ENCODE peak calls at places on chromosome 14, in six cellular contexts. One of them, this sample, is unnamed.

GRCh38 chr14:51258280-51258679 is 18.2 kb downstream of the TMX1 start:
- DNase-seq in brain microvascular endothelial cell: no peak
- DNase-seq in kidney epithelial cell: no peak
- DNase-seq in endodermal cell: no peak
- DNase-seq in tibial artery: no peak
- DNase-seq in stomach: no peak
- DNase-seq in this sample: no peak

GRCh38 chr14:60722836-60723217 is 1.3 kb downstream of the SIX4 start:
- DNase-seq in brain microvascular endothelial cell: no peak
- DNase-seq in kidney epithelial cell: no peak
- DNase-seq in endodermal cell: no peak
- DNase-seq in tibial artery: peak
- DNase-seq in stomach: no peak
- DNase-seq in this sample: no peak

GRCh38 chr14:56172571-56172971 is 54.4 kb downstream of the PELI2 start:
- DNase-seq in brain microvascular endothelial cell: peak
- DNase-seq in kidney epithelial cell: peak
- DNase-seq in endodermal cell: no peak
- DNase-seq in tibial artery: no peak
- DNase-seq in stomach: no peak
- DNase-seq in this sample: no peak

GRCh38 chr14:86372402-86372801 is 842.5 kb downstream of the FLRT2 start:
- DNase-seq in brain microvascular endothelial cell: no peak
- DNase-seq in kidney epithelial cell: no peak
- DNase-seq in endodermal cell: no peak
- DNase-seq in tibial artery: no peak
- DNase-seq in stomach: no peak
- DNase-seq in this sample: no peak

GRCh38 chr14:68011629-68012028 is 192.1 kb downstream of the RAD51B start:
- DNase-seq in brain microvascular endothelial cell: no peak
- DNase-seq in kidney epithelial cell: no peak
- DNase-seq in endodermal cell: no peak
- DNase-seq in tibial artery: no peak
- DNase-seq in stomach: no peak
- DNase-seq in this sample: no peak

GRCh38 chr14:91123201-91123600 is 9.3 kb downstream of the DGLUCY start:
- DNase-seq in brain microvascular endothelial cell: no peak
- DNase-seq in kidney epithelial cell: no peak
- DNase-seq in endodermal cell: no peak
- DNase-seq in tibial artery: no peak
- DNase-seq in stomach: no peak
- DNase-seq in this sample: no peak

GRCh38 chr14:24283796-24284460 is 12.5 kb upstream of the RABGGTA start:
- DNase-seq in brain microvascular endothelial cell: no peak
- DNase-seq in kidney epithelial cell: no peak
- DNase-seq in endodermal cell: no peak
- DNase-seq in tibial artery: no peak
- DNase-seq in stomach: no peak
- DNase-seq in this sample: no peak

GRCh38 chr14:99118946-99119345 is 153.1 kb downstream of the BCL11B start:
- DNase-seq in brain microvascular endothelial cell: no peak
- DNase-seq in kidney epithelial cell: no peak
- DNase-seq in endodermal cell: peak
- DNase-seq in tibial artery: peak
- DNase-seq in stomach: peak
- DNase-seq in this sample: no peak

GRCh38 chr14:106883218-106883692 is 1356.9 kb downstream of the TMEM121 start:
- DNase-seq in brain microvascular endothelial cell: no peak
- DNase-seq in kidney epithelial cell: no peak
- DNase-seq in endodermal cell: peak
- DNase-seq in tibial artery: peak
- DNase-seq in stomach: no peak
- DNase-seq in this sample: no peak

GRCh38 chr14:79417961-79418360 is 793.3 kb downstream of the DIO2 start:
- DNase-seq in brain microvascular endothelial cell: no peak
- DNase-seq in kidney epithelial cell: no peak
- DNase-seq in endodermal cell: no peak
- DNase-seq in tibial artery: no peak
- DNase-seq in stomach: no peak
- DNase-seq in this sample: no peak
- H3K4me3 ChIP-seq in brain microvascular endothelial cell: no peak
- H3K4me3 ChIP-seq in kidney epithelial cell: no peak
- H3K4me3 ChIP-seq in endodermal cell: no peak
- H3K4me3 ChIP-seq in tibial artery: no peak
- H3K4me3 ChIP-seq in stomach: no peak
- H3K4me3 ChIP-seq in this sample: no peak

DNA sequence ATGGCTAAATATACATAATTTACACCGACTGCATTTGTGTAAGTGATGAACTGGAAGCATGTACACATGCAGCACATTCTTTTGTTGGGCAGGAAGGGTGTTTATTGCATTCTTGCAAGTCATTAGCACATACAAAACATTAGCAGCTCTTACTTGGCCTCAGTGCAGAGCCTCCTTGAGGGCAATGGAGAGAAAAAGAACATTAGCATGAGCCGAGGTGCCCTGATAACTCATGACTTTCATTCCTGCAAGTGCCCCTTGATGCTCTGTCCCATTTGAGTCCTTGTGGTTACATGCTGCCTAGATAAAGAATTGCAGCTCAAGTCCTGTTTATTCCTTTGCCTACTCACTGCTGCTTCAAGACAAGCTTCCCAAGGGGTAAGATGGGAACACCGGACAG is 61.9 kb downstream of the PAX9 start:
- DNase-seq in brain microvascular endothelial cell: no peak
- DNase-seq in kidney epithelial cell: no peak
- DNase-seq in endodermal cell: peak
- DNase-seq in tibial artery: no peak
- DNase-seq in stomach: no peak
- DNase-seq in this sample: no peak
- TF ChIP-seq CTCF in brain microvascular endothelial cell: no peak
- TF ChIP-seq CTCF in kidney epithelial cell: no peak
- TF ChIP-seq CTCF in endodermal cell: no peak
- TF ChIP-seq CTCF in tibial artery: no peak
- TF ChIP-seq CTCF in stomach: no peak
- TF ChIP-seq CTCF in this sample: no peak

GRCh38 chr14:96203116-96203515 is 1.5 kb upstream of the BDKRB2 start:
- DNase-seq in brain microvascular endothelial cell: no peak
- DNase-seq in kidney epithelial cell: no peak
- DNase-seq in endodermal cell: no peak
- DNase-seq in tibial artery: no peak
- DNase-seq in stomach: no peak
- DNase-seq in this sample: no peak

GRCh38 chr14:96205994-96206392 is 1.4 kb downstream of the BDKRB2 start:
- DNase-seq in brain microvascular endothelial cell: no peak
- DNase-seq in kidney epithelial cell: no peak
- DNase-seq in endodermal cell: no peak
- DNase-seq in tibial artery: no peak
- DNase-seq in stomach: no peak
- DNase-seq in this sample: no peak

GRCh38 chr14:96205059-96205993 is 687 bp downstream of the BDKRB2 start:
- DNase-seq in brain microvascular endothelial cell: no peak
- DNase-seq in kidney epithelial cell: no peak
- DNase-seq in endodermal cell: peak
- DNase-seq in tibial artery: no peak
- DNase-seq in stomach: no peak
- DNase-seq in this sample: no peak

GRCh38 chr14:96203635-96204034 is 1.0 kb upstream of the BDKRB2 start:
- DNase-seq in brain microvascular endothelial cell: no peak
- DNase-seq in kidney epithelial cell: no peak
- DNase-seq in endodermal cell: no peak
- DNase-seq in tibial artery: no peak
- DNase-seq in stomach: no peak
- DNase-seq in this sample: no peak

GRCh38 chr14:96204151-96205058 is at the start of gene BDKRB2:
- DNase-seq in brain microvascular endothelial cell: peak
- DNase-seq in kidney epithelial cell: peak
- DNase-seq in endodermal cell: peak
- DNase-seq in tibial artery: peak
- DNase-seq in stomach: peak
- DNase-seq in this sample: peak
- H3K4me3 ChIP-seq in brain microvascular endothelial cell: peak
- H3K4me3 ChIP-seq in kidney epithelial cell: peak
- H3K4me3 ChIP-seq in endodermal cell: peak
- H3K4me3 ChIP-seq in tibial artery: peak
- H3K4me3 ChIP-seq in stomach: peak
- H3K4me3 ChIP-seq in this sample: peak

GRCh38 chr14:44736326-44736725 is 225.4 kb downstream of the KLHL28 start:
- DNase-seq in brain microvascular endothelial cell: no peak
- DNase-seq in kidney epithelial cell: no peak
- DNase-seq in endodermal cell: no peak
- DNase-seq in tibial artery: no peak
- DNase-seq in stomach: no peak
- DNase-seq in this sample: no peak

GRCh38 chr14:44745371-44745770 is 216.4 kb downstream of the KLHL28 start:
- DNase-seq in brain microvascular endothelial cell: no peak
- DNase-seq in kidney epithelial cell: no peak
- DNase-seq in endodermal cell: no peak
- DNase-seq in tibial artery: no peak
- DNase-seq in stomach: no peak
- DNase-seq in this sample: no peak

GRCh38 chr14:44742202-44742601 is 219.5 kb downstream of the KLHL28 start:
- DNase-seq in brain microvascular endothelial cell: no peak
- DNase-seq in kidney epithelial cell: no peak
- DNase-seq in endodermal cell: peak
- DNase-seq in tibial artery: no peak
- DNase-seq in stomach: no peak
- DNase-seq in this sample: no peak
- TF ChIP-seq CTCF in brain microvascular endothelial cell: no peak
- TF ChIP-seq CTCF in kidney epithelial cell: no peak
- TF ChIP-seq CTCF in endodermal cell: no peak
- TF ChIP-seq CTCF in tibial artery: no peak
- TF ChIP-seq CTCF in stomach: no peak
- TF ChIP-seq CTCF in this sample: no peak

DNA sequence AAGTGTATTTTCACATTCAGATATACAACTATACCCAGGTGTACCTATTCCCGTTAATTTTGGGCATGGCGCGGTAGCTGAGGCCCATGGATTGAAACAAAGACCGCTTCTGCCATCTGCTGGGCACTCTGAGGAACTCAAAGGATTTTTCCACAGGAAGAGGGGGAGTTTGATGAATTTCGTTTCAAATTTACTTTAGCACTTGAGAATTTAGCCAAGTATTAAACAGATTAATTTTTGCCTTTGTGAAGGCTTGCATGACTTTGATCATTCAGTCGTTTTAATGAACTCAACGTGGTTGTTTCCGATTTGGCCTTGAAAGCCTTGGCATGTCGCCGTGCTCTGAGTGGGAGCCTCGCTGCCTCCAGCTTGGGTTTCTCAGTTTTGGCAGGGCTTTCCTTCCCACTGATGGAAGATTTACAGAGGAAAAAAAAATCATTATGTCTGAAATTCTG is 153.2 kb upstream of the DDHD1 start:
- DNase-seq in brain microvascular endothelial cell: peak
- DNase-seq in kidney epithelial cell: no peak
- DNase-seq in endodermal cell: peak
- DNase-seq in tibial artery: peak
- DNase-seq in stomach: peak
- DNase-seq in this sample: no peak
- H3K4me3 ChIP-seq in brain microvascular endothelial cell: peak
- H3K4me3 ChIP-seq in kidney epithelial cell: peak
- H3K4me3 ChIP-seq in endodermal cell: no peak
- H3K4me3 ChIP-seq in tibial artery: peak
- H3K4me3 ChIP-seq in stomach: peak
- H3K4me3 ChIP-seq in this sample: peak

DNA sequence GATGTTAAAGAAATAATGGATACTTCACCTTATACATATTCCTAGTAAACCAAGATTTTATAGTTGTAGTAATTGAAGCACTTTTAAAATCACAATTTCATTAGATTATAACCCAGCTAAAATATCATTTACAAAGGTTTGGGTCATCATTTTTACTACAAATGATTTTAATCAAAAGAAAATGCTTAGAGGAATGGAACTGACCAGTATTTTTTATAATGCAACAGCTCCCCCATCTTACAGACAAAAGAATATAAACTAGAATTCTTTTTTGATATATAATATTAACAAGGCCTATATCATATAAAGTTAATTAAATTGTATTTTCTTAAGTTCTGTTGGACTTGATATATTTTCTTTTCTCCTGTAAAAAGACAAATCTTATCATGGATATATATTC is 20.4 kb upstream of the LRFN5 start:
- DNase-seq in brain microvascular endothelial cell: no peak
- DNase-seq in kidney epithelial cell: no peak
- DNase-seq in endodermal cell: no peak
- DNase-seq in tibial artery: no peak
- DNase-seq in stomach: no peak
- DNase-seq in this sample: no peak
- TF ChIP-seq CTCF in brain microvascular endothelial cell: no peak
- TF ChIP-seq CTCF in kidney epithelial cell: no peak
- TF ChIP-seq CTCF in endodermal cell: no peak
- TF ChIP-seq CTCF in tibial artery: no peak
- TF ChIP-seq CTCF in stomach: no peak
- TF ChIP-seq CTCF in this sample: no peak

DNA sequence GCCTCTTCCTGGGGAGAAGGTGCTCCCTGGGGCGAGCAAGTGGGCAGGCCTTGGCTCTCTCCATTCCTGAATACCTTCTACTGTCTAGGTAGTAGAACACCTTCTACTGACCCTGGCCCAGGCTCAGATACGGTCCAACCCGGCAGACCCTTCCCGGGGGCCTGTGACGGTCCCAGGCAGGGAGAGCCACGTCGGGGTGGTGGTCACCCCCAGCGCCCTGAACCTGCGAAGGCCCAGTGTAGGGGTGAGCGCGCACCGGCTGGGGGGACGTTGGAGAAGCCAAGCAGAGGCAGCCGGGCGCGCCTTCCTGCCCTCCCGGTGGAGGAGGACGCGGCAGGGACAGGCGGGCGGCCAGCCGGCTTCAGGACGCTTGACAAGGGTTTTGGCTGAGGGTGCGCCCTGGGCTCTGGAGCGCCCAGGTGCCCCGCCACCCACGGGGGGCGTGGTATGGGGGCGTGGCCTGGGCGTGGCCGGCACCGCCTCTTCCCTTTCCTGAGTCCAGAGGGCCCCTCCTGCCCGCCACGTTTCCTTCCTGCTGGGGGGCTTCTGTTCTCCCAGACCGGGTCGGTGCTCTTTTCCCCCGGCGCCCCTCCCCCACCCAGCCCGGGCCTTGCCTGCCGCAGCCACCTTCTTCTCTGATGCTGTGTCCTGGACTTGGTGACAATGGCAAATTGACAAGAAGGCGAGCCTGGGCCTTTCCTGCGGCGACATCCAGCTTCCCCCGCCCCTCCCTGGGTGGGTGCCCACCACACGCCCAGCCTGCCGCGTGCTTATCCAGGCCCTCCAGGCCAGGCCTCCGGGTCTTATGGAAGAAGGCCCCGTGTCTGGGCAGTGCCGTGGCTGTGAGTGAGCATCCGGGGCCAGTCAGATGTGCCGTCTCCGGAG is 24.5 kb upstream of the PPP1R13B start:
- DNase-seq in brain microvascular endothelial cell: no peak
- DNase-seq in kidney epithelial cell: no peak
- DNase-seq in endodermal cell: peak
- DNase-seq in tibial artery: no peak
- DNase-seq in stomach: peak
- DNase-seq in this sample: no peak
- H3K4me3 ChIP-seq in brain microvascular endothelial cell: peak
- H3K4me3 ChIP-seq in kidney epithelial cell: peak
- H3K4me3 ChIP-seq in endodermal cell: no peak
- H3K4me3 ChIP-seq in tibial artery: peak
- H3K4me3 ChIP-seq in stomach: peak
- H3K4me3 ChIP-seq in this sample: no peak